ENCODE peak calls at places on chromosomes 6 and 20, in seven cellular contexts. One of them, this sample, is unnamed.
A peak's percentile ranks its signal among the peaks of the same experiment; 100 is the strongest.

GRCh38 chr20:4304601-4305000 is 289.2 kb upstream of the RNF24 start:
- DNase-seq in AG08395: no peak
- DNase-seq in GM04504: no peak
- DNase-seq in PC-9: no peak
- DNase-seq in EL: no peak
- DNase-seq in NCI-H1105 treated with DMSO at 0.1 percent for 48 hours: no peak
- DNase-seq in amygdala: peak; percentile 6
- DNase-seq in this sample: no peak

GRCh38 chr20:35497780-35498189 is 31.7 kb downstream of the C20orf173 start:
- DNase-seq in AG08395: no peak
- DNase-seq in EL: no peak
- DNase-seq in amygdala: peak; percentile 63
- DNase-seq in GM04504: no peak
- DNase-seq in NCI-H1105 treated with DMSO at 0.1 percent for 48 hours: no peak
- DNase-seq in PC-9: no peak
- DNase-seq in this sample: peak; percentile 47

GRCh38 chr6:44224154-44224977 is 971 bp downstream of the SLC29A1 start:
- DNase-seq in NCI-H1105 treated with DMSO at 0.1 percent for 48 hours: peak; percentile 60
- DNase-seq in GM04504: no peak
- DNase-seq in EL: peak; percentile 49
- DNase-seq in PC-9: no peak
- DNase-seq in amygdala: no peak
- DNase-seq in AG08395: no peak
- DNase-seq in this sample: peak; percentile 37

GRCh38 chr6:100886078-100886477 is 4.9 kb upstream of the ASCC3 start:
- DNase-seq in AG08395: peak; percentile 18
- DNase-seq in EL: peak; percentile 67
- DNase-seq in amygdala: no peak
- DNase-seq in NCI-H1105 treated with DMSO at 0.1 percent for 48 hours: no peak
- DNase-seq in PC-9: no peak
- DNase-seq in GM04504: no peak
- DNase-seq in this sample: peak; percentile 45

GRCh38 chr6:125810435-125810834 is 19.7 kb downstream of the NCOA7 start:
- DNase-seq in EL: no peak
- DNase-seq in PC-9: no peak
- DNase-seq in GM04504: no peak
- DNase-seq in amygdala: no peak
- DNase-seq in AG08395: no peak
- DNase-seq in NCI-H1105 treated with DMSO at 0.1 percent for 48 hours: peak; percentile 95
- DNase-seq in this sample: no peak

GRCh38 chr6:15596241-15596896 is 66.5 kb downstream of the DTNBP1 start:
- DNase-seq in AG08395: no peak
- DNase-seq in PC-9: no peak
- DNase-seq in NCI-H1105 treated with DMSO at 0.1 percent for 48 hours: no peak
- DNase-seq in amygdala: no peak
- DNase-seq in GM04504: no peak
- DNase-seq in EL: no peak
- DNase-seq in this sample: no peak

GRCh38 chr6:168016176-168016620 is 18.7 kb downstream of the KIF25 start:
- DNase-seq in PC-9: no peak
- DNase-seq in EL: no peak
- DNase-seq in GM04504: no peak
- DNase-seq in NCI-H1105 treated with DMSO at 0.1 percent for 48 hours: no peak
- DNase-seq in amygdala: no peak
- DNase-seq in AG08395: no peak
- DNase-seq in this sample: no peak

GRCh38 chr6:20991910-20992309 is 457.7 kb downstream of the CDKAL1 start:
- DNase-seq in NCI-H1105 treated with DMSO at 0.1 percent for 48 hours: no peak
- DNase-seq in PC-9: no peak
- DNase-seq in GM04504: no peak
- DNase-seq in amygdala: no peak
- DNase-seq in AG08395: no peak
- DNase-seq in EL: peak; percentile 5
- DNase-seq in this sample: no peak

GRCh38 chr6:30544666-30545272 is 11.5 kb downstream of the GNL1 start:
- DNase-seq in GM04504: peak; percentile 54
- DNase-seq in EL: peak; percentile 76
- DNase-seq in PC-9: no peak
- DNase-seq in amygdala: no peak
- DNase-seq in AG08395: peak; percentile 80
- DNase-seq in NCI-H1105 treated with DMSO at 0.1 percent for 48 hours: peak; percentile 63
- DNase-seq in this sample: peak; percentile 54

GRCh38 chr6:107106165-107106564 is 9.2 kb downstream of the BEND3 start:
- DNase-seq in AG08395: no peak
- DNase-seq in GM04504: no peak
- DNase-seq in amygdala: no peak
- DNase-seq in PC-9: no peak
- DNase-seq in NCI-H1105 treated with DMSO at 0.1 percent for 48 hours: no peak
- DNase-seq in EL: no peak
- DNase-seq in this sample: no peak

GRCh38 chr6:143616741-143617140 is 61.0 kb upstream of the PHACTR2 start:
- DNase-seq in PC-9: no peak
- DNase-seq in AG08395: no peak
- DNase-seq in EL: no peak
- DNase-seq in GM04504: no peak
- DNase-seq in NCI-H1105 treated with DMSO at 0.1 percent for 48 hours: no peak
- DNase-seq in amygdala: no peak
- DNase-seq in this sample: no peak

GRCh38 chr6:27617700-27618689 is 145.1 kb upstream of the ZNF184 start:
- DNase-seq in AG08395: peak; percentile 47
- DNase-seq in GM04504: no peak
- DNase-seq in EL: peak; percentile 63
- DNase-seq in amygdala: no peak
- DNase-seq in PC-9: peak; percentile 50
- DNase-seq in NCI-H1105 treated with DMSO at 0.1 percent for 48 hours: peak; percentile 51
- DNase-seq in this sample: peak; percentile 30

GRCh38 chr6:31180500-31180899 is 10.0 kb upstream of the POU5F1 start:
- DNase-seq in AG08395: peak; percentile 48
- DNase-seq in NCI-H1105 treated with DMSO at 0.1 percent for 48 hours: no peak
- DNase-seq in GM04504: peak; percentile 48
- DNase-seq in PC-9: no peak
- DNase-seq in EL: peak; percentile 82
- DNase-seq in amygdala: peak; percentile 45
- DNase-seq in this sample: peak; percentile 87

GRCh38 chr6:30937265-30937664 is 3.5 kb upstream of the MUCL3 start:
- DNase-seq in PC-9: no peak
- DNase-seq in AG08395: no peak
- DNase-seq in GM04504: no peak
- DNase-seq in amygdala: no peak
- DNase-seq in NCI-H1105 treated with DMSO at 0.1 percent for 48 hours: no peak
- DNase-seq in EL: no peak
- DNase-seq in this sample: no peak

GRCh38 chr6:161362266-161362665 is 88.4 kb upstream of the AGPAT4 start:
- DNase-seq in PC-9: no peak
- DNase-seq in amygdala: no peak
- DNase-seq in NCI-H1105 treated with DMSO at 0.1 percent for 48 hours: no peak
- DNase-seq in AG08395: no peak
- DNase-seq in EL: no peak
- DNase-seq in GM04504: no peak
- DNase-seq in this sample: no peak